ENCODE peak calls at places on chromosomes 7 and 10, in six cellular contexts. L is transverse colon, M is K562, N is sigmoid colon, S is stomach, V is GM12878. G is an unnamed sample.
A peak's percentile ranks its signal among the peaks of the same experiment; 100 is the strongest.

GRCh38 chr7:105800442-105800841 is 76.0 kb downstream of the ATXN7L1 start:
- DNase-seq in L (no peak), M (no peak), N (no peak), S (no peak), V (peak; percentile 26), G (no peak)

GRCh38 chr10:129848571-129849451 is 115.3 kb downstream of the EBF3 start:
- DNase-seq in L (no peak), M (no peak), N (no peak), S (no peak), V (no peak), G (no peak)

GRCh38 chr7:20508109-20508508 is 107.4 kb upstream of the ABCB5 start:
- DNase-seq in L (no peak), M (no peak), N (no peak), S (no peak), V (no peak), G (no peak)

GRCh38 chr10:76111404-76111803 is 680.0 kb downstream of the LRMDA start:
- DNase-seq in L (no peak), M (no peak), N (no peak), S (no peak), V (no peak), G (no peak)

GRCh38 chr10:33114451-33114944 is 156.5 kb upstream of the ITGB1 start:
- DNase-seq in L (no peak), M (no peak), N (no peak), S (no peak), V (no peak), G (no peak)

GRCh38 chr7:75892634-75893272 is 13.9 kb downstream of the RHBDD2 start:
- DNase-seq in L (peak; percentile 33), M (peak; percentile 42), N (peak; percentile 86), S (peak; percentile 28), V (no peak), G (no peak)

GRCh38 chr10:80070068-80070467 is 8.4 kb upstream of the TMEM254 start:
- DNase-seq in L (no peak), M (no peak), N (no peak), S (no peak), V (no peak), G (no peak)

GRCh38 chr7:27802977-27803376 is 63.0 kb downstream of the TAX1BP1 start:
- DNase-seq in L (no peak), M (no peak), N (no peak), S (no peak), V (no peak), G (no peak)

GRCh38 chr10:14016011-14016536 is 314.6 kb downstream of the FRMD4A start:
- DNase-seq in L (peak; percentile 40), M (no peak), N (peak; percentile 77), S (no peak), V (no peak), G (peak; percentile 55)

GRCh38 chr7:133854739-133855138 is 272.4 kb upstream of the LRGUK start:
- DNase-seq in L (no peak), M (peak; percentile 27), N (no peak), S (no peak), V (no peak), G (no peak)

GRCh38 chr10:12605580-12606405 is 256.4 kb downstream of the CAMK1D start:
- DNase-seq in L (peak; percentile 86), M (no peak), N (peak; percentile 95), S (peak; percentile 80), V (no peak), G (peak; percentile 48)

GRCh38 chr10:3397846-3398245 is 225.3 kb upstream of the PITRM1 start:
- DNase-seq in L (no peak), M (no peak), N (no peak), S (no peak), V (no peak), G (peak; percentile 75)

GRCh38 chr7:135645296-135645904 is 16.9 kb upstream of the STMP1 start:
- DNase-seq in L (no peak), M (peak; percentile 42), N (no peak), S (no peak), V (no peak), G (no peak)

DNA sequence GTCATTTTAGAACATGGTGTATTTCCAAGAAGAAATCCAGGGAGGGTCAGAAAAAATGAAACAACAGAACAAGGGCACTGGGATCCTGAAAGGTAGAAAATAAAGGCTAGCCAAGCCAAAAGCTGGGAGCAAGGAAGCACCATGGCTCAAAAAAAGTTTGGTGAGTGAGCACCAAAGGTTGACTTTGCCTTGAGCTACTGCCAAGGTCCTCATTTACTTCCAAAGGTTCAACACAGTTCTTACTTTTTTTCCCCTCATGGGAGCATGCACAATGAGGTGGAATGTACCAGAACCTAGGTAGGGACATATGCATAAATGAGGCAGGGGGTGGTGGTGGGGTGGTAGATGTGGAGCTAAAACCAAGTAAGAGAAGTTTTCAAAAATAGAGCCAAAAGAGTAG is 182.8 kb downstream of the CPEB3 start:
- DNase-seq in L (no peak), M (no peak), N (no peak), S (no peak), V (no peak), G (no peak)
- TF ChIP-seq POLR2AphosphoS5 in L (no peak), M (no peak), N (no peak), S (no peak), V (no peak), G (no peak)

GRCh38 chr10:102394079-102394800 is 1.3 kb upstream of the NFKB2 start:
- DNase-seq in L (peak; percentile 97), M (peak; percentile 93), N (peak; percentile 98), S (peak; percentile 96), V (peak; percentile 89), G (peak; percentile 98)
- TF ChIP-seq EP300 in L (peak; percentile 50), M (no peak), N (peak; percentile 92), S (peak; percentile 59), V (peak; percentile 50), G (peak; percentile 60)

GRCh38 chr10:99993994-99994689 is 15.6 kb downstream of the DNMBP start:
- DNase-seq in L (peak; percentile 58), M (peak; percentile 84), N (peak; percentile 85), S (peak; percentile 44), V (peak; percentile 51), G (peak; percentile 91)
- TF ChIP-seq POLR2A in L (no peak), M (no peak), N (no peak), S (no peak), V (peak; percentile 24), G (no peak)

DNA sequence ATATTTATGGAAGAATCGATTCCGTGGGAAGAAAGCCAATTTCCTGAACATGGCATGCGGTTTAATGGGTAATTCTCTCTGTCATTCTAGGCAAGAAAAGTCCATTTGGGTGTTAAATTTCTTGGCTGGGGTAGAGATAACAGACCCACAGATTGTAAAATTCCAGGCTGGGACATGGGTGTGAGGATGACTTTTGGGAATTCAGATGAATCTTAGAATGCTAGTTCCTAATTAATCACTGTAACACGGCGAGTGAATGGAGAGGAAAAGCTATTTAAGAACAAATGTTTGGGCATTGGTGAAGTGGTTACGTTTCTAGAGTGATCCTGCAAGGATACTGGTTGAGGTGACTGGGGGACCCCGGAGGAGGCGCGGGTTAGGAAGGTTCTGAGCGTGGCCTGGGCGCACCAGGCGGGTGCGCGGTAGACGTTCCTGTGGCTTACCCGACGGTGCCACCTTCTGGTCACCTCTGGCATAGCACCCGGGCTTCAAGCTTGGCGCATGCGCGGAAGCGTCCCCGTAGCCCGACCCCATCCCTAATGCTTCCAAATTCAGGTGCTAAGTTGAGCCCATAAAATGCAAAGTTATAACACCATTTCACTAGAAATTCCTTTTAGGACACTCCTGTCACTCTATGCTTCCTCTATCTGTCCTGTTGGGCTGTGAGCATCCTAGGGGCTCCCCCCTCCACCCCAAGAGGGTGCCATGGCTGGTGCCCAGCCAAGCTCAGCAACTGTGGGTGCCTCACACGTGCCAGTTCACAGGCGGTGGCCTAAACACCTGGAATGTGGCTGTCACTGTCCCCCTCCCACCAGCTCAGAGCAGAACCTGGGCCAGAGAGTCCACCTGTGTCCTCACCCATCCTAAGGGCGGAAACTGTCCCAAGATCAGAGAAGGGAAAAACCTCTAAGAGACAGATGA is 104.4 kb downstream of the PTPRE start:
- DNase-seq in L (peak; percentile 86), M (peak; percentile 87), N (peak; percentile 86), S (peak; percentile 87), V (peak; percentile 19), G (peak; percentile 93)
- TF ChIP-seq POLR2AphosphoS5 in L (peak; percentile 38), M (no peak), N (no peak), S (no peak), V (no peak), G (no peak)

G was measured in upper lobe of left lung.